ENCODE peak calls at places on chromosomes 5 and 9, in four cellular contexts. H, U, J and R are unnamed samples.

GRCh38 chr5:6704361-6704851 is 8.8 kb upstream of the TENT4A start:
- DNase-seq in H (no peak), U (no peak), J (no peak), R (no peak)

GRCh38 chr5:125536582-125536981 is 790.1 kb upstream of the ZNF608 start:
- DNase-seq in H (no peak), U (no peak), J (no peak), R (no peak)

GRCh38 chr5:96084874-96085545 is 123.4 kb upstream of the ELL2 start:
- DNase-seq in H (no peak), U (no peak), J (no peak), R (no peak)

GRCh38 chr5:148760945-148761638 is 65.3 kb upstream of the ADRB2 start:
- DNase-seq in H (no peak), U (no peak), J (no peak), R (peak; percentile 59)

GRCh38 chr9:117796681-117797080 is 92.5 kb downstream of the TLR4 start:
- DNase-seq in H (no peak), U (no peak), J (no peak), R (no peak)

GRCh38 chr5:159525117-159525516 is 194.8 kb upstream of the IL12B start:
- DNase-seq in H (peak; percentile 28), U (no peak), J (no peak), R (no peak)

GRCh38 chr9:12759767-12760166 is 15.1 kb upstream of the LURAP1L start:
- DNase-seq in H (no peak), U (no peak), J (no peak), R (no peak)

GRCh38 chr5:34012791-34013190 is 4.9 kb upstream of the AMACR start:
- DNase-seq in H (no peak), U (no peak), J (no peak), R (no peak)

GRCh38 chr5:10528827-10529226 is 35.0 kb upstream of the ANKRD33B start:
- DNase-seq in H (no peak), U (no peak), J (no peak), R (no peak)

GRCh38 chr5:155905359-155905758 is 421.6 kb upstream of the SGCD start:
- DNase-seq in H (no peak), U (no peak), J (no peak), R (no peak)

GRCh38 chr5:160463775-160464465 is 42.3 kb downstream of the PTTG1 start:
- DNase-seq in H (no peak), U (peak; percentile 88), J (no peak), R (no peak)

GRCh38 chr5:121500262-121500792 is 351.4 kb upstream of the FTMT start:
- DNase-seq in H (no peak), U (no peak), J (no peak), R (no peak)

GRCh38 chr9:126687868-126688503 is 74.3 kb downstream of the LMX1B start:
- DNase-seq in H (no peak), U (no peak), J (no peak), R (no peak)

GRCh38 chr9:93900971-93901861 is 53.9 kb downstream of the BARX1 start:
- DNase-seq in H (no peak), U (no peak), J (no peak), R (no peak)

GRCh38 chr9:23769307-23769935 is 56.6 kb downstream of the ELAVL2 start:
- DNase-seq in H (no peak), U (no peak), J (no peak), R (no peak)

GRCh38 chr9:131398204-131398603 is 4.3 kb downstream of the PRRC2B start:
- DNase-seq in H (no peak), U (no peak), J (no peak), R (peak; percentile 64)

GRCh38 chr9:107488400-107489143 is 997 bp downstream of the KLF4 start:
- DNase-seq in H (peak; percentile 61), U (no peak), J (peak; percentile 43), R (no peak)

GRCh38 chr5:141508440-141508807 is 19.5 kb downstream of the PCDHGC5 start:
- DNase-seq in H (no peak), U (no peak), J (no peak), R (no peak)

GRCh38 chr5:41363343-41363986 is 146.9 kb downstream of the PLCXD3 start:
- DNase-seq in H (no peak), U (no peak), J (no peak), R (no peak)

GRCh38 chr5:77832166-77832770 is 56.1 kb upstream of the TBCA start:
- DNase-seq in H (no peak), U (no peak), J (no peak), R (no peak)

GRCh38 chr9:95505676-95506437 is 10.9 kb downstream of the PTCH1 start:
- DNase-seq in H (peak; percentile 31), U (peak; percentile 70), J (peak; percentile 86), R (no peak)

GRCh38 chr5:170818222-170818621 is 34.7 kb downstream of the GABRP start:
- DNase-seq in H (no peak), U (no peak), J (no peak), R (no peak)

GRCh38 chr9:131667576-131667975 is 72.3 kb downstream of the RAPGEF1 start:
- DNase-seq in H (no peak), U (no peak), J (no peak), R (no peak)

GRCh38 chr5:38500861-38501260 is 55.6 kb downstream of the LIFR start:
- DNase-seq in H (no peak), U (no peak), J (no peak), R (no peak)

GRCh38 chr9:128720841-128721486 is 3.0 kb downstream of the ZDHHC12 start:
- DNase-seq in H (no peak), U (no peak), J (no peak), R (no peak)

GRCh38 chr9:134331186-134332025 is 5.2 kb downstream of the RXRA start:
- DNase-seq in H (no peak), U (no peak), J (no peak), R (no peak)

GRCh38 chr5:88130189-88130815 is 138.3 kb downstream of the TMEM161B start:
- DNase-seq in H (no peak), U (no peak), J (no peak), R (no peak)

GRCh38 chr9:22044583-22044982 is 35.5 kb upstream of the CDKN2B start:
- DNase-seq in H (no peak), U (no peak), J (no peak), R (no peak)

GRCh38 chr5:141821430-141821925 is 56.7 kb downstream of the PCDH1 start:
- DNase-seq in H (peak; percentile 65), U (no peak), J (peak; percentile 68), R (no peak)

GRCh38 chr9:137673871-137674270 is 55.1 kb downstream of the EHMT1 start:
- DNase-seq in H (no peak), U (no peak), J (peak; percentile 60), R (no peak)

GRCh38 chr5:1333986-1334385 is 10.9 kb downstream of the CLPTM1L start:
- DNase-seq in H (no peak), U (no peak), J (no peak), R (no peak)

GRCh38 chr9:121278535-121279169 is 10.7 kb downstream of the GSN start:
- DNase-seq in H (peak; percentile 75), U (no peak), J (peak; percentile 59), R (peak; percentile 11)

GRCh38 chr9:116417464-116417863 is 263.9 kb downstream of the PAPPA start:
- DNase-seq in H (no peak), U (no peak), J (no peak), R (no peak)

GRCh38 chr9:6078382-6079105 is 63.1 kb upstream of the RANBP6 start:
- DNase-seq in H (no peak), U (no peak), J (no peak), R (no peak)

GRCh38 chr9:109728696-109729300 is 51.2 kb upstream of the PALM2AKAP2 start:
- DNase-seq in H (no peak), U (no peak), J (no peak), R (no peak)

DNA sequence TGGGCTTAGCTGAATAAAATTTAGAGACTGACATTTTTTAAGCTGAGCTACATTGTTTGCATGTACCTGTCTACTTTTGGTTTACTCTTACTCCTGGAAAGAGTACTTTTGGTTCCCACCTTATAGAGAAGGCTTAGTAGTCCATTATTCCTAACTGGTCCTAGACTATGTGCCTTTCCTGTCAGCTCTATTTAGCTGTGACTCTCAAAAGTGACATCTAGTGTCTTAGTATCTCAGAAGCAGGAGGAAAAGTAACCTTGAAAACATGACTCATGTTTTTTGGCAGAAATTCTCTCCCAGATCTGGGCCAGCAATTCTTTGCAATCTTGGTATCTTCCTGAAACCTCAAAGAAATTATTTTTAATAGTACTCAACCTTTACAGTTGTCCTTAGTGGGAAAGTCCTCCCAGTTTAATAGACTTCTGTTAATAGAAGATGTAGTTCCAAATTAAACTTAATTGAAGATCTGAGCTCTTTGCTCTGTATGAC is 691.7 kb upstream of the SEMA6A start:
- DNase-seq in H (no peak), U (no peak), J (no peak), R (no peak)
- TF ChIP-seq PBX3 in H (no peak), U (no peak), J (no peak), R (no peak)

GRCh38 chr5:57164124-57164523 is 9.7 kb upstream of the GPBP1 start:
- DNase-seq in H (no peak), U (no peak), J (no peak), R (no peak)
- TF ChIP-seq PBX3 in H (no peak), U (no peak), J (no peak), R (no peak)

GRCh38 chr9:79395691-79396558 is 175.8 kb upstream of the TLE4 start:
- DNase-seq in H (no peak), U (no peak), J (no peak), R (no peak)

GRCh38 chr9:79384506-79384905 is 187.3 kb upstream of the TLE4 start:
- DNase-seq in H (no peak), U (no peak), J (no peak), R (no peak)

GRCh38 chr9:79387091-79387490 is 184.7 kb upstream of the TLE4 start:
- DNase-seq in H (no peak), U (no peak), J (no peak), R (no peak)

GRCh38 chr9:79390077-79390673 is 181.6 kb upstream of the TLE4 start:
- DNase-seq in H (no peak), U (no peak), J (no peak), R (no peak)
- TF ChIP-seq PBX3 in H (no peak), U (no peak), J (no peak), R (no peak)

GRCh38 chr9:123338710-123339665 is 17.0 kb upstream of the CRB2 start:
- DNase-seq in H (no peak), U (no peak), J (no peak), R (peak; percentile 94)

GRCh38 chr9:123337971-123338370 is 18.0 kb upstream of the CRB2 start:
- DNase-seq in H (no peak), U (no peak), J (no peak), R (no peak)

GRCh38 chr9:123336959-123337358 is 19.0 kb upstream of the CRB2 start:
- DNase-seq in H (no peak), U (no peak), J (no peak), R (no peak)

GRCh38 chr9:123342247-123342646 is 13.8 kb upstream of the CRB2 start:
- DNase-seq in H (no peak), U (no peak), J (no peak), R (no peak)

DNA sequence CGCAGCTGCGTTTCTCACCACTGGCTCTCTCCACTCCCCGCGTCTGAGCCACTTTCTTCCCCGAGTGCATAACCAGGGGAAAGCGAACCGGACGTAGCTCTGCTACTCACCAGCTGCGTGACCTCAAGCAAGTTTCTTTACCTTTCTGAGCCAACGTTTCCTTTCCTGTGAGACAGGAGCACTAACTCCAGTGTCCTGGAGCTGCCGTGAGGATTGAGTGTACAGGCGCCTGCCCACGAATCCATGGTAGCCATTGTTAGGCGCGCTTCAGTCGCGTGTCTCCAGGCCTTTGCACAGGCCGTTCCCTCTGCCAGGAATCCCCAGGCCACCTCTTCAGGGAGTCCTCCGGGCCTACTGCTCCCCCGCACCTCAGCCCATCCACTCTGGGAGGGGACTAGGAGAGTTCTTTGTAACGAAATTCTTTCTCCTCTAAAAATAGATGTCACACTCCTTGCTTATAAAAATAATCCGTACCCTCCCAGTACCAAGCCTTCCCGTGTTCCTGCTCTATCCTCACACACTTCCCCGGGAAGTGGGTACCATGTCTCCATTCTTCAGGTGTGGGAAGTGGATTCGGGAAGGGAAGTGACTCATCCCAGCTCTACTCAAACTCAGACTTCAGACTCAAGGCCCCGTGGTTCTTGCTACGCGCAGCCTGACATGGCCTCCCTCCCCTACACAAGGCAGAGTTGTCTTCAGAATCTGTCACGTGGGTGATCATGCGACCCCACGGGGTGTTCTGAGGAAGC is 16.2 kb upstream of the CRB2 start:
- DNase-seq in H (no peak), U (no peak), J (no peak), R (peak; percentile 78)
- TF ChIP-seq PBX3 in H (no peak), U (no peak), J (no peak), R (no peak)